ENCODE peak calls at places on chromosome 15, in ten cellular contexts. U is ecto neural progenitor cell; M is cardiac fibroblast; D is CD8-positive, alpha-beta T cell; S is T47D; Y is AG20443; O is NCI-H2081 treated with DMSO at 0.1 percent for 48 hours; W is T follicular helper cell; L is activated CD8-positive, alpha-beta memory T cell treated with anti-CD3 and anti-CD28 coated beads for 1 hour; V is GM10248. Q is an unnamed sample.

GRCh38 chr15:60772395-60773120 is 293.6 kb upstream of the ICE2 start:
- DNase-seq in O (no peak), L (no peak), M (no peak), V (no peak), Y (no peak), D (no peak), U (no peak), W (no peak), S (no peak), Q (no peak)

GRCh38 chr15:39362832-39363561 is 217.9 kb upstream of the THBS1 start:
- DNase-seq in L (no peak), V (no peak), O (no peak), S (no peak), U (no peak), D (no peak), M (peak), Y (peak), W (no peak), Q (no peak)

GRCh38 chr15:83881156-83881555 is 227.2 kb downstream of the ADAMTSL3 start:
- DNase-seq in V (no peak), Y (no peak), M (no peak), O (no peak), D (no peak), W (no peak), U (no peak), S (no peak), L (no peak), Q (no peak)

GRCh38 chr15:70290708-70291107 is 193.0 kb upstream of the TLE3 start:
- DNase-seq in O (no peak), L (no peak), Y (peak), V (no peak), S (no peak), D (no peak), W (no peak), U (no peak), M (no peak), Q (no peak)

GRCh38 chr15:39281094-39281493 is 299.8 kb upstream of the THBS1 start:
- DNase-seq in S (no peak), M (peak), L (no peak), Y (no peak), O (no peak), D (no peak), V (no peak), U (no peak), W (no peak), Q (no peak)

GRCh38 chr15:56683925-56684324 is 49.4 kb downstream of the ZNF280D start:
- DNase-seq in W (no peak), O (no peak), M (no peak), U (no peak), Y (no peak), D (no peak), S (no peak), V (no peak), L (no peak), Q (no peak)

GRCh38 chr15:31597466-31597865 is 270.8 kb downstream of the KLF13 start:
- DNase-seq in O (no peak), W (no peak), S (no peak), V (no peak), M (no peak), U (no peak), D (no peak), L (no peak), Y (no peak), Q (no peak)

GRCh38 chr15:95262866-95263564 is 1031.7 kb downstream of the MCTP2 start:
- DNase-seq in O (no peak), S (no peak), V (no peak), M (peak), D (no peak), U (no peak), L (no peak), W (no peak), Y (peak), Q (no peak)

GRCh38 chr15:43954181-43954621 is 127.4 kb downstream of the WDR76 start:
- DNase-seq in L (no peak), S (no peak), M (peak), Y (peak), U (no peak), D (no peak), W (no peak), O (no peak), V (no peak), Q (no peak)

GRCh38 chr15:74564182-74564581 is 23.2 kb downstream of the ARID3B start:
- DNase-seq in U (no peak), Y (no peak), W (no peak), S (no peak), M (no peak), D (no peak), O (no peak), V (no peak), L (no peak), Q (no peak)

GRCh38 chr15:32872606-32873291 is 154.9 kb downstream of the GREM1 start:
- DNase-seq in O (no peak), L (no peak), U (no peak), D (no peak), Y (no peak), W (no peak), S (no peak), V (no peak), M (peak), Q (no peak)

GRCh38 chr15:69668049-69668705 is 215.6 kb downstream of the RPLP1 start:
- DNase-seq in U (no peak), V (no peak), W (no peak), S (no peak), O (no peak), L (no peak), Y (no peak), D (no peak), M (no peak), Q (peak)

GRCh38 chr15:48536681-48537091 is 108.8 kb downstream of the FBN1 start:
- DNase-seq in D (no peak), L (no peak), V (no peak), W (no peak), M (peak), S (no peak), Y (peak), U (no peak), O (no peak), Q (no peak)

GRCh38 chr15:34014556-34014955 is 24.4 kb downstream of the AVEN start:
- DNase-seq in L (no peak), O (no peak), V (no peak), Y (no peak), D (no peak), M (peak), W (no peak), U (no peak), S (peak), Q (no peak)

GRCh38 chr15:95247068-95247984 is 1016.0 kb downstream of the MCTP2 start:
- DNase-seq in S (peak), Y (peak), V (no peak), W (no peak), O (no peak), D (no peak), M (peak), L (no peak), U (no peak), Q (no peak)

GRCh38 chr15:90823455-90823974 is 44.9 kb upstream of the FURIN start:
- DNase-seq in V (no peak), L (no peak), D (no peak), O (no peak), W (no peak), S (no peak), Y (no peak), U (no peak), M (no peak), Q (no peak)

GRCh38 chr15:78978601-78979179 is 33.8 kb upstream of the CTSH start:
- DNase-seq in U (no peak), D (no peak), L (no peak), O (no peak), S (no peak), V (no peak), Y (no peak), M (no peak), W (no peak), Q (peak)

GRCh38 chr15:66498501-66499386 is 1.2 kb upstream of the SNAPC5 start:
- DNase-seq in U (no peak), O (no peak), W (no peak), V (no peak), L (no peak), D (no peak), Y (peak), S (peak), M (peak), Q (peak)

GRCh38 chr15:48415036-48415886 is 84.0 kb downstream of the DUT start:
- DNase-seq in M (peak), O (no peak), L (no peak), D (no peak), V (no peak), U (no peak), W (no peak), S (peak), Y (peak), Q (no peak)

GRCh38 chr15:82177291-82178010 is 85.1 kb downstream of the EFL1 start:
- DNase-seq in S (no peak), W (no peak), Y (peak), O (no peak), D (no peak), U (no peak), V (no peak), L (no peak), M (peak), Q (peak)

GRCh38 chr15:78234515-78235040 is at the start of gene ACSBG1:
- DNase-seq in L (no peak), U (no peak), Y (no peak), S (no peak), W (no peak), O (no peak), V (no peak), M (no peak), D (no peak), Q (no peak)

GRCh38 chr15:70127288-70127746 is 29.6 kb upstream of the TLE3 start:
- DNase-seq in U (no peak), Y (no peak), D (no peak), S (peak), W (no peak), O (no peak), L (no peak), V (no peak), M (peak), Q (peak)

GRCh38 chr15:73727330-73728018 is 25.7 kb downstream of the INSYN1 start:
- DNase-seq in Y (peak), W (no peak), S (no peak), V (no peak), L (no peak), D (no peak), U (no peak), O (no peak), M (peak), Q (no peak)

GRCh38 chr15:43361313-43361903 is 9.4 kb downstream of the ZSCAN29 start:
- DNase-seq in S (peak), M (peak), L (no peak), V (no peak), W (no peak), D (no peak), O (no peak), U (no peak), Y (no peak), Q (no peak)

GRCh38 chr15:73950479-73951043 is 24.3 kb downstream of the LOXL1 start:
- DNase-seq in L (no peak), Y (no peak), S (no peak), M (peak), U (no peak), W (no peak), V (no peak), D (no peak), O (no peak), Q (no peak)

GRCh38 chr15:59594493-59594942 is 17.1 kb upstream of the GCNT3 start:
- DNase-seq in S (peak), D (no peak), Y (peak), M (peak), U (no peak), V (no peak), L (no peak), W (no peak), O (no peak), Q (no peak)

GRCh38 chr15:36130641-36131310 is 448.6 kb upstream of the CDIN1 start:
- DNase-seq in U (no peak), S (no peak), W (no peak), D (no peak), V (no peak), M (no peak), O (no peak), L (no peak), Y (no peak), Q (no peak)

GRCh38 chr15:44527241-44527640 is 9.7 kb upstream of the EIF3J start:
- DNase-seq in W (no peak), M (no peak), Y (no peak), U (no peak), V (no peak), S (no peak), D (no peak), O (no peak), L (no peak), Q (no peak)

GRCh38 chr15:62534996-62535395 is 369.9 kb upstream of the C2CD4B start:
- DNase-seq in V (no peak), L (no peak), Y (no peak), M (no peak), W (no peak), S (no peak), U (no peak), O (no peak), D (no peak), Q (no peak)

GRCh38 chr15:72358532-72359180 is 17.2 kb downstream of the HEXA start:
- DNase-seq in O (no peak), L (no peak), U (no peak), W (no peak), D (no peak), V (no peak), S (peak), Y (peak), M (peak), Q (peak)

GRCh38 chr15:41832875-41833274 is 5.0 kb downstream of the JMJD7 start:
- DNase-seq in S (peak), Y (no peak), U (no peak), V (no peak), O (no peak), M (no peak), L (no peak), W (no peak), D (no peak), Q (no peak)

GRCh38 chr15:37764733-37765191 is 169.7 kb upstream of the TMCO5A start:
- DNase-seq in W (no peak), O (no peak), S (peak), V (peak), L (no peak), D (no peak), Y (peak), U (no peak), M (peak), Q (peak)

GRCh38 chr15:94324117-94324826 is 92.9 kb downstream of the MCTP2 start:
- DNase-seq in U (peak), S (peak), M (peak), D (peak), Y (peak), W (peak), L (no peak), O (peak), V (peak), Q (peak)

GRCh38 chr15:101727186-101727585 is 2.9 kb upstream of the TARS3 start:
- DNase-seq in U (no peak), Y (no peak), S (no peak), O (no peak), L (no peak), W (no peak), D (no peak), V (no peak), M (no peak), Q (no peak)

GRCh38 chr15:36907295-36907694 is 193.1 kb downstream of the MEIS2 start:
- DNase-seq in D (no peak), V (no peak), O (no peak), M (no peak), L (no peak), Y (no peak), S (no peak), W (no peak), U (no peak), Q (no peak)

GRCh38 chr15:77033729-77034619 is 36.9 kb downstream of the TSPAN3 start:
- DNase-seq in W (no peak), D (no peak), L (no peak), M (no peak), V (no peak), S (no peak), O (no peak), Y (no peak), U (peak), Q (no peak)

GRCh38 chr15:42363942-42364341 is 4.6 kb downstream of the CAPN3 start:
- DNase-seq in W (no peak), S (no peak), O (no peak), M (no peak), Y (no peak), L (no peak), V (no peak), U (no peak), D (no peak), Q (no peak)

GRCh38 chr15:51842265-51842664 is 12.8 kb downstream of the TMOD3 start:
- DNase-seq in D (no peak), U (no peak), L (no peak), M (no peak), Y (no peak), W (no peak), O (no peak), S (no peak), V (no peak), Q (no peak)

GRCh38 chr15:62075595-62076279 is 9.0 kb downstream of the C2CD4A start:
- DNase-seq in W (no peak), V (no peak), U (no peak), M (peak), D (no peak), S (peak), Y (peak), O (no peak), L (no peak), Q (no peak)

GRCh38 chr15:28885289-28885629 is 515 bp upstream of the APBA2 start:
- DNase-seq in U (no peak), W (no peak), Y (no peak), M (no peak), V (no peak), O (no peak), D (no peak), S (no peak), L (no peak), Q (no peak)